ENCODE peak calls at places on chromosomes 3 and 15, in four cellular contexts. I is tibial artery, E is Peyer's patch, L is thyroid gland. G is an unnamed sample.
A peak's percentile ranks its signal among the peaks of the same experiment; 100 is the strongest.

GRCh38 chr3:4899654-4900236 is 79.5 kb upstream of the BHLHE40 start:
- DNase-seq in I (peak; percentile 38), L (no peak), E (peak; percentile 53), G (no peak)

GRCh38 chr3:122200681-122201080 is 17.2 kb downstream of the CASR start:
- DNase-seq in I (no peak), E (no peak), L (no peak), G (no peak)

GRCh38 chr15:92807971-92808571 is 92.1 kb upstream of the CHD2 start:
- DNase-seq in L (no peak), I (no peak), E (peak; percentile 60), G (no peak)

GRCh38 chr15:33292718-33293307 is 18.0 kb upstream of the RYR3 start:
- DNase-seq in E (no peak), I (peak; percentile 60), L (peak; percentile 66), G (peak; percentile 5)

GRCh38 chr3:44476181-44476599 is 1.3 kb downstream of the ZNF445 start:
- DNase-seq in I (no peak), E (no peak), L (no peak), G (no peak)

GRCh38 chr15:51580982-51581381 is 41.6 kb downstream of the DMXL2 start:
- DNase-seq in E (no peak), I (no peak), L (no peak), G (no peak)

GRCh38 chr3:19559724-19560442 is 374.1 kb downstream of the EFHB start:
- DNase-seq in L (no peak), I (no peak), E (no peak), G (no peak)

GRCh38 chr3:62015111-62015510 is 358.2 kb downstream of the FEZF2 start:
- DNase-seq in E (no peak), L (no peak), I (no peak), G (no peak)

GRCh38 chr3:116614795-116615362 is 94.7 kb upstream of the TUSC7 start:
- DNase-seq in E (no peak), I (no peak), L (no peak), G (no peak)

GRCh38 chr3:32181801-32182200 is 56.7 kb upstream of the CMTM8 start:
- DNase-seq in L (no peak), I (no peak), E (no peak), G (no peak)

GRCh38 chr15:43930079-43930478 is 103.3 kb downstream of the WDR76 start:
- DNase-seq in I (no peak), E (no peak), L (peak; percentile 53), G (no peak)

GRCh38 chr15:101028321-101028720 is 109.2 kb downstream of the LRRK1 start:
- DNase-seq in L (no peak), E (no peak), I (peak; percentile 3), G (no peak)

GRCh38 chr3:177487635-177488186 is 290.4 kb upstream of the TBL1XR1 start:
- DNase-seq in E (no peak), I (no peak), L (no peak), G (no peak)

GRCh38 chr3:48928679-48929078 is 10.0 kb downstream of the ARIH2 start:
- DNase-seq in L (no peak), E (no peak), I (no peak), G (no peak)

GRCh38 chr15:84079885-84080777 is 155.4 kb upstream of the GOLGA6L4 start:
- DNase-seq in I (peak; percentile 22), L (peak; percentile 4), E (peak; percentile 47), G (peak; percentile 7)

GRCh38 chr3:35709691-35710090 is 70.4 kb downstream of the ARPP21 start:
- DNase-seq in L (no peak), I (no peak), E (no peak), G (no peak)

GRCh38 chr3:7710284-7710683 is 791.3 kb upstream of the LMCD1 start:
- DNase-seq in E (no peak), L (no peak), I (no peak), G (no peak)

GRCh38 chr15:83446417-83446816 is 724 bp upstream of the SH3GL3 start:
- DNase-seq in E (no peak), I (no peak), L (no peak), G (no peak)

GRCh38 chr3:52294320-52295150 is 6.9 kb downstream of the GLYCTK start:
- DNase-seq in L (no peak), I (no peak), E (peak; percentile 40), G (no peak)

GRCh38 chr3:23656199-23656598 is 149.6 kb upstream of the UBE2E1 start:
- DNase-seq in I (no peak), E (no peak), L (no peak), G (no peak)

GRCh38 chr3:182969853-182970252 is 10.5 kb downstream of the DCUN1D1 start:
- DNase-seq in E (no peak), L (no peak), I (no peak), G (no peak)

GRCh38 chr3:106518516-106518915 is 649.7 kb upstream of the CBLB start:
- DNase-seq in E (no peak), L (no peak), I (no peak), G (no peak)

GRCh38 chr15:85402195-85402921 is 22.0 kb downstream of the AKAP13 start:
- DNase-seq in L (no peak), I (no peak), E (no peak), G (no peak)

GRCh38 chr3:166462876-166463275 is 625.7 kb upstream of the BCHE start:
- DNase-seq in E (no peak), I (no peak), L (no peak), G (no peak)

GRCh38 chr15:89669941-89670340 is 9.2 kb downstream of the PLIN1 start:
- DNase-seq in L (peak; percentile 39), E (no peak), I (no peak), G (no peak)

GRCh38 chr3:13885704-13886010 is 5.8 kb upstream of the WNT7A start:
- DNase-seq in I (no peak), E (no peak), L (no peak), G (no peak)

GRCh38 chr3:50603261-50604109 is 8.1 kb downstream of the CISH start:
- DNase-seq in E (no peak), L (no peak), I (no peak), G (no peak)

GRCh38 chr3:10772230-10773161 is 43.5 kb upstream of the SLC6A11 start:
- DNase-seq in I (no peak), L (no peak), E (no peak), G (no peak)

GRCh38 chr15:35115155-35115725 is 30.1 kb upstream of the NANOGP8 start:
- DNase-seq in I (no peak), L (no peak), E (no peak), G (no peak)

GRCh38 chr3:45647148-45647619 is 42.0 kb upstream of the SACM1L start:
- DNase-seq in I (peak; percentile 30), E (no peak), L (no peak), G (no peak)

GRCh38 chr3:72380193-72380592 is 468.1 kb downstream of the SHQ1 start:
- DNase-seq in E (no peak), L (no peak), I (no peak), G (no peak)

GRCh38 chr3:32969656-32970055 is 18.2 kb downstream of the CCR4 start:
- DNase-seq in L (no peak), I (no peak), E (no peak), G (no peak)

GRCh38 chr15:57537072-57537471 is 54.6 kb upstream of the MYZAP start:
- DNase-seq in E (no peak), L (no peak), I (peak; percentile 77), G (no peak)

GRCh38 chr3:133547432-133548041 is 25.9 kb upstream of the CDV3 start:
- DNase-seq in E (no peak), I (no peak), L (peak; percentile 61), G (no peak)

GRCh38 chr15:78101423-78102105 is 9.2 kb downstream of the SH2D7 start:
- DNase-seq in I (no peak), L (no peak), E (peak; percentile 31), G (peak; percentile 25)

GRCh38 chr15:87924433-87924832 is 332.1 kb downstream of the NTRK3 start:
- DNase-seq in E (no peak), L (no peak), I (no peak), G (no peak)

GRCh38 chr15:97978408-97979130 is 18.1 kb downstream of the ARRDC4 start:
- DNase-seq in I (no peak), L (peak; percentile 16), E (no peak), G (no peak)

GRCh38 chr3:115062412-115062956 is 84.6 kb downstream of the ZBTB20 start:
- DNase-seq in E (no peak), L (no peak), I (no peak), G (no peak)

GRCh38 chr3:43378066-43378935 is 92.0 kb downstream of the SNRK start:
- DNase-seq in L (peak; percentile 61), I (no peak), E (no peak), G (peak; percentile 62)

DNA sequence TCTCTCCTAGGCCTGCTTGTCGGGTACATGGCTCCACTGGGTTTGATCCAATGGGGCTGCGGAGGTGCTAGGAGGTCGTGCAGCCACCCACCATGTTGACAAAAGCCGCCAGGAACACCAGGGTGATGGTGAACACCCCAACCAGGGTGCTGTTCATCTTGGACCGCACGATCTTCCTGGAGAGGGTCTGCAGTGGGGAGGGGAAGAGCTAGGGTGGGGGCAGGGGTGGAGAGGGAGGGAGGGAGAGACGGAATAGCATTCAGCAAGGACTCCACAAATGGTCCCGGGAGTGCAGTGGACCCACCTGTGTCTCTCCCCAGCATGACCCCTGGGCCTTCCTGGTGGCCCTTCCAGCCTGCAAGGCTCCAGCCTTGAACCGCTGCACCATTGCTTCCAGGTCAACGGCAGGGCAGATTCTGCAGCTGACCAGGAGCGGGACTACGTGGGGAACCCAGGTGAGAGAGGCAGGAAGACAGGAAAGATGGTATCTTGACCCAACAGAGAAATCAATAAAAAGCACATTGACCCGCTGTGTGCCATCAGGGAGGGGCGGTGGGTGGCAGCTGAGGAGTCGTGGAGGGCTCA is 102.3 kb downstream of the SEC22A start:
- DNase-seq in E (peak; percentile 20), L (no peak), I (no peak), G (no peak)
- H3K4me1 ChIP-seq in E (no peaks in the 10 kb centered on the region), L (no peaks in the 10 kb centered on the region), I (no peaks in the 10 kb centered on the region), G (no peaks in the 10 kb centered on the region)

GRCh38 chr3:64616953-64617352 is 70.8 kb downstream of the ADAMTS9 start:
- DNase-seq in L (no peak), E (no peak), I (no peak), G (no peak)
- H3K27ac ChIP-seq in L (no peak overlapping the region), E (no peak overlapping the region), I (no peak overlapping the region), G (no peak overlapping the region)

GRCh38 chr15:67080900-67081431 is 15.6 kb downstream of the SMAD3 start:
- DNase-seq in E (no peak), L (no peak), I (peak; percentile 62), G (no peak)
- H3K4me3 ChIP-seq in E (no peak overlapping the region), L (no peak overlapping the region), I (no peak overlapping the region), G (no peak overlapping the region)

GRCh38 chr3:128551464-128551863 is 58.5 kb upstream of the GATA2 start:
- DNase-seq in E (no peak), L (no peak), I (no peak), G (no peak)
- H3K4me1 ChIP-seq in E (peaks cover 4% of the 10 kb centered on the region), L (peaks cover 31% of the 10 kb centered on the region), I (peaks cover 19% of the 10 kb centered on the region), G (no peaks in the 10 kb centered on the region)

GRCh38 chr3:113166719-113167492 is 44.5 kb upstream of the BOC start:
- DNase-seq in L (peak; percentile 74), I (peak; percentile 50), E (no peak), G (no peak)
- H3K27ac ChIP-seq in L (peak overlapping the region; percentile 80), I (peak overlapping the region; percentile 32), E (peak overlapping the region; percentile 73), G (no peak overlapping the region)

DNA sequence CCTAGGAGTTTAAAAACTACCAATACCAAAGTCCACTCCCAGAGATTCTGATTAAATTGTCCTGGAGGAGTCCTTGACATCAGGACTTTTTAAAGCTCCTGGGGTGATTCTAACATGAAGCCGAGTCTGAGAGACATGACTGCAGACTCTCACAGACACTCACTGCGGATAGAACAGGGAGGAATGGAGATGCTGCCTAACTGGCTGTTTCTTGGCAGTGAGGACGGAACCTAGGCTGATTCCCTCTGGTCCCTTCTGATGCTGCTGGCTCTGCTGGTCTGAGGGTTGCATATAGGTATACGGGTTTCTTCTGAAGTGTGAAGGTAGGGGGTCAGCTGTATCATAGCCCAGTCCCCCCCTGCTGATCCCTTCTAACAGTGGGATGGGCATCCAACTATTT is 1.3 kb upstream of the HRG start:
- DNase-seq in I (no peak), L (no peak), E (no peak), G (no peak)
- H3K4me3 ChIP-seq in I (no peak overlapping the region), L (no peak overlapping the region), E (no peak overlapping the region), G (no peak overlapping the region)

G was measured in CD8-positive, alpha-beta memory T cell.